ENCODE peak calls at places on chromosomes 6 and 20, in six cellular contexts. One of them, this sample, is unnamed.

GRCh38 chr6:117267766-117268534 is 2.6 kb downstream of the VGLL2 start:
- DNase-seq in AG10803: no peak
- DNase-seq in body of pancreas: no peak
- DNase-seq in psoas muscle: peak
- DNase-seq in uterus: no peak
- DNase-seq in HepG2: no peak
- DNase-seq in this sample: no peak

GRCh38 chr6:154179443-154179842 is 140.4 kb downstream of the OPRM1 start:
- DNase-seq in AG10803: no peak
- DNase-seq in body of pancreas: no peak
- DNase-seq in psoas muscle: no peak
- DNase-seq in uterus: no peak
- DNase-seq in HepG2: no peak
- DNase-seq in this sample: no peak

GRCh38 chr6:134352786-134353480 is 35.0 kb upstream of the SGK1 start:
- DNase-seq in AG10803: peak
- DNase-seq in body of pancreas: no peak
- DNase-seq in psoas muscle: no peak
- DNase-seq in uterus: no peak
- DNase-seq in HepG2: no peak
- DNase-seq in this sample: peak

GRCh38 chr20:50335105-50335504 is 144.5 kb downstream of the CEBPB start:
- DNase-seq in AG10803: peak
- DNase-seq in body of pancreas: peak
- DNase-seq in psoas muscle: no peak
- DNase-seq in uterus: no peak
- DNase-seq in HepG2: peak
- DNase-seq in this sample: no peak

GRCh38 chr6:2634151-2634964 is 116.4 kb downstream of the MYLK4 start:
- DNase-seq in AG10803: peak
- DNase-seq in body of pancreas: peak
- DNase-seq in psoas muscle: peak
- DNase-seq in uterus: peak
- DNase-seq in HepG2: peak
- DNase-seq in this sample: peak

GRCh38 chr6:100463685-100464161 is 998 bp downstream of the SIM1 start:
- DNase-seq in AG10803: peak
- DNase-seq in body of pancreas: no peak
- DNase-seq in psoas muscle: no peak
- DNase-seq in uterus: no peak
- DNase-seq in HepG2: no peak
- DNase-seq in this sample: no peak

GRCh38 chr20:51385941-51386530 is 156.5 kb downstream of the NFATC2 start:
- DNase-seq in AG10803: peak
- DNase-seq in body of pancreas: no peak
- DNase-seq in psoas muscle: no peak
- DNase-seq in uterus: no peak
- DNase-seq in HepG2: peak
- DNase-seq in this sample: peak

GRCh38 chr6:142568857-142569597 is 267.2 kb downstream of the ADGRG6 start:
- DNase-seq in AG10803: peak
- DNase-seq in body of pancreas: no peak
- DNase-seq in psoas muscle: no peak
- DNase-seq in uterus: no peak
- DNase-seq in HepG2: no peak
- DNase-seq in this sample: peak

GRCh38 chr6:33975631-33976424 is 170.1 kb downstream of the GRM4 start:
- DNase-seq in AG10803: no peak
- DNase-seq in body of pancreas: no peak
- DNase-seq in psoas muscle: no peak
- DNase-seq in uterus: peak
- DNase-seq in HepG2: no peak
- DNase-seq in this sample: no peak

GRCh38 chr20:25237610-25238318 is 10.1 kb upstream of the PYGB start:
- DNase-seq in AG10803: peak
- DNase-seq in body of pancreas: peak
- DNase-seq in psoas muscle: peak
- DNase-seq in uterus: peak
- DNase-seq in HepG2: peak
- DNase-seq in this sample: peak

GRCh38 chr6:2222275-2222842 is 23.0 kb downstream of the GMDS start:
- DNase-seq in AG10803: no peak
- DNase-seq in body of pancreas: no peak
- DNase-seq in psoas muscle: no peak
- DNase-seq in uterus: no peak
- DNase-seq in HepG2: no peak
- DNase-seq in this sample: no peak

GRCh38 chr6:72938104-72938503 is 287.2 kb downstream of the KHDC1L start:
- DNase-seq in AG10803: no peak
- DNase-seq in body of pancreas: no peak
- DNase-seq in psoas muscle: no peak
- DNase-seq in uterus: no peak
- DNase-seq in HepG2: no peak
- DNase-seq in this sample: no peak

GRCh38 chr20:50624351-50625016 is 66.9 kb downstream of the RIPOR3 start:
- DNase-seq in AG10803: no peak
- DNase-seq in body of pancreas: peak
- DNase-seq in psoas muscle: no peak
- DNase-seq in uterus: no peak
- DNase-seq in HepG2: peak
- DNase-seq in this sample: no peak

GRCh38 chr20:51195419-51195901 is 172.6 kb upstream of the KCNG1 start:
- DNase-seq in AG10803: peak
- DNase-seq in body of pancreas: no peak
- DNase-seq in psoas muscle: no peak
- DNase-seq in uterus: no peak
- DNase-seq in HepG2: no peak
- DNase-seq in this sample: peak

GRCh38 chr6:143678980-143679379 is 1.2 kb downstream of the PHACTR2 start:
- DNase-seq in AG10803: no peak
- DNase-seq in body of pancreas: no peak
- DNase-seq in psoas muscle: no peak
- DNase-seq in uterus: no peak
- DNase-seq in HepG2: no peak
- DNase-seq in this sample: no peak

GRCh38 chr6:90284236-90284744 is 12.4 kb downstream of the BACH2 start:
- DNase-seq in AG10803: peak
- DNase-seq in body of pancreas: peak
- DNase-seq in psoas muscle: no peak
- DNase-seq in uterus: peak
- DNase-seq in HepG2: no peak
- DNase-seq in this sample: peak

GRCh38 chr6:19994909-19995308 is 157.7 kb downstream of the ID4 start:
- DNase-seq in AG10803: no peak
- DNase-seq in body of pancreas: no peak
- DNase-seq in psoas muscle: no peak
- DNase-seq in uterus: no peak
- DNase-seq in HepG2: no peak
- DNase-seq in this sample: no peak

GRCh38 chr6:34462010-34462409 is 3.9 kb upstream of the PACSIN1 start:
- DNase-seq in AG10803: no peak
- DNase-seq in body of pancreas: no peak
- DNase-seq in psoas muscle: no peak
- DNase-seq in uterus: no peak
- DNase-seq in HepG2: no peak
- DNase-seq in this sample: no peak

GRCh38 chr6:26440977-26441358 is 664 bp downstream of the BTN3A3 start:
- DNase-seq in AG10803: no peak
- DNase-seq in body of pancreas: no peak
- DNase-seq in psoas muscle: no peak
- DNase-seq in uterus: no peak
- DNase-seq in HepG2: no peak
- DNase-seq in this sample: no peak

GRCh38 chr6:26447257-26447656 is 7.0 kb downstream of the BTN3A3 start:
- DNase-seq in AG10803: no peak
- DNase-seq in body of pancreas: no peak
- DNase-seq in psoas muscle: no peak
- DNase-seq in uterus: no peak
- DNase-seq in HepG2: no peak
- DNase-seq in this sample: no peak

GRCh38 chr6:26441977-26442376 is 1.7 kb downstream of the BTN3A3 start:
- DNase-seq in AG10803: no peak
- DNase-seq in body of pancreas: no peak
- DNase-seq in psoas muscle: no peak
- DNase-seq in uterus: no peak
- DNase-seq in HepG2: no peak
- DNase-seq in this sample: no peak

GRCh38 chr6:26450240-26450639 is 7.5 kb upstream of the BTN2A1 start:
- DNase-seq in AG10803: no peak
- DNase-seq in body of pancreas: no peak
- DNase-seq in psoas muscle: no peak
- DNase-seq in uterus: no peak
- DNase-seq in HepG2: no peak
- DNase-seq in this sample: no peak

GRCh38 chr6:26445934-26446667 is 5.8 kb downstream of the BTN3A3 start:
- DNase-seq in AG10803: no peak
- DNase-seq in body of pancreas: no peak
- DNase-seq in psoas muscle: no peak
- DNase-seq in uterus: no peak
- DNase-seq in HepG2: no peak
- DNase-seq in this sample: no peak
- H3K4me3 ChIP-seq in AG10803: no peak
- H3K4me3 ChIP-seq in body of pancreas: no peak
- H3K4me3 ChIP-seq in psoas muscle: no peak
- H3K4me3 ChIP-seq in uterus: no peak
- H3K4me3 ChIP-seq in HepG2: no peak
- H3K4me3 ChIP-seq in this sample: no peak

GRCh38 chr6:108453601-108454157 is 107.0 kb upstream of the FOXO3 start:
- DNase-seq in AG10803: peak
- DNase-seq in body of pancreas: no peak
- DNase-seq in psoas muscle: no peak
- DNase-seq in uterus: no peak
- DNase-seq in HepG2: no peak
- DNase-seq in this sample: peak
- TF ChIP-seq CTCF in AG10803: no peak
- TF ChIP-seq CTCF in body of pancreas: no peak
- TF ChIP-seq CTCF in psoas muscle: no peak
- TF ChIP-seq CTCF in uterus: no peak
- TF ChIP-seq CTCF in HepG2: no peak
- TF ChIP-seq CTCF in this sample: peak

DNA sequence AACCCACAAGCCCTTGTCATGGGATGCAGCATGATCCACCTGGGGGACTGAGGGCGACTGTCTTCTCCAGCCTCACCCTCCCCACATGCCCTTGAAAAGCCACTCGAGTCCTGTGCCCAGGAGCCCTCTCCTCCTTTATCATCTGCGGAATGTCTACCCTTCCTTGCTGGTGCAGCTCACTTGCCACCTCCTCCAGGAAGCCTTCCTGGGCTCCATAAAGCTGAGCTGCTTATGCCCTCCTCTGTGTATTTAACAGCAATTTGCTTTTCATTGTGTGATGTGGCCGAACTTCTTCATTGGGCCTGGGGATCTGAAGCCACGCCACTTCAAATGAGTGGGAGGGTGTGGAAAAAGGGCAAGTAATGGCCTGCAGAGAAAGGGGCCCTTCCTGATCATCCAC is 17.8 kb upstream of the RBPJL start:
- DNase-seq in AG10803: no peak
- DNase-seq in body of pancreas: no peak
- DNase-seq in psoas muscle: no peak
- DNase-seq in uterus: no peak
- DNase-seq in HepG2: no peak
- DNase-seq in this sample: no peak
- H3K4me3 ChIP-seq in AG10803: no peak
- H3K4me3 ChIP-seq in body of pancreas: no peak
- H3K4me3 ChIP-seq in psoas muscle: no peak
- H3K4me3 ChIP-seq in uterus: no peak
- H3K4me3 ChIP-seq in HepG2: no peak
- H3K4me3 ChIP-seq in this sample: no peak

DNA sequence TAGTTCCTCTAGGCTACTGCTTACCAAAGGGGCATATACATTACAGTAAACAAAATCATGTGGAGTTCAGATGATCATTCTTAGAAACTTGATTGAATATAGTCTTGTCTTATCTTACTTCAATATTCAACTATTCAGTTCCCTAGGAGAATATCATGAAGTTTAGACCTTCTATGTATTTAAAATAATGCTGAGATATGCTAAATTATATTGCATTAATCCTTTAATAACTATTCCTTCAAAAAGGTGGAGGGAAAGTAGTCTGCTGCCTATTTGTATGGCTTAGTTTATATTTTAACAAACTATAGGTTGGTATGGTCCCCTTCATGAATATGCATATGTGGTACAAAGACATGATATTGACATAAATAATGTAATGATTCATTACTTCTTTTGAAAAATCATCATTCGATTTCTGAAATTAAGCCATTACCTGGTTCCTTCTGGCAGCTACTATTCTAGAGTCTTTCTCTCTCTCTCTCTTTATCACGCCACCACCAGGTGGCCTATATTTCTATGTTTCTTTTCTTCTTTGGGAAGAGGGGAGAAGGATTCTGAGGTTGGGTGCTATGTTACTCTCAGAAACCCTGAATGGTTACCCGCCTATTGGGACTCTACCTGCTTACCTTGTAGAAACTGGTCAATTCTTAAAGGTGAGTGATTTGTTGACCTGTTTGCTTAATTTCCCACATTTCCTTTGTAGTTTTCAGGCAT is 855.8 kb downstream of the HACE1 start:
- DNase-seq in AG10803: no peak
- DNase-seq in body of pancreas: no peak
- DNase-seq in psoas muscle: no peak
- DNase-seq in uterus: no peak
- DNase-seq in HepG2: peak
- DNase-seq in this sample: no peak
- TF ChIP-seq CTCF in AG10803: no peak
- TF ChIP-seq CTCF in body of pancreas: no peak
- TF ChIP-seq CTCF in psoas muscle: no peak
- TF ChIP-seq CTCF in uterus: no peak
- TF ChIP-seq CTCF in HepG2: peak
- TF ChIP-seq CTCF in this sample: no peak

DNA sequence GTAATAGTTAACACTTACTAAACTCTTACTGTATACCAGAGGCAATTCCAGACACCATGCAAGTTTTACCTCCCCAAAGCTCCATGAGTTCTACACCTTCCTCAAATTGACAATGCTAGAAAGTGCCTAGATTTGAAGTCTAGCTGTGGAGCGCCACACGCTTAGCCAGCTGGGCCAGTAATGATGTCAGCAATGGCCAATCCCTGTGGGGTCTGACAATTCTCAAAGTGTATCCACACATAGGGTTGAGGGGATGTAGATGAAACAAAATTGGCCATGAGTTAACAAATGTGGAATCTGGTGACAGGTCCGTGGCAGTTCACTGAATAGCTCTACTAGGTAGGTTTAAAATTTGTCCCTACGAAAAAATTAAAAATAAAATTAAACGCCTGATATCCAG is 1.3 kb downstream of the ZNF343 start:
- DNase-seq in AG10803: no peak
- DNase-seq in body of pancreas: no peak
- DNase-seq in psoas muscle: no peak
- DNase-seq in uterus: no peak
- DNase-seq in HepG2: no peak
- DNase-seq in this sample: no peak
- H3K4me3 ChIP-seq in AG10803: peak
- H3K4me3 ChIP-seq in body of pancreas: no peak
- H3K4me3 ChIP-seq in psoas muscle: peak
- H3K4me3 ChIP-seq in uterus: peak
- H3K4me3 ChIP-seq in HepG2: peak
- H3K4me3 ChIP-seq in this sample: peak